ENCODE peak calls at places on chromosomes 4 and X, in four cellular contexts. X is activated CD4-positive, alpha-beta memory T cell treated with anti-CD3 and anti-CD28 coated beads, Interleukin-2, amount 10 ng/mL, durations not matched to agents 7 days and 5 days; K is esophagus squamous epithelium; F is NCI-H2029. R is an unnamed sample.

GRCh38 chrX:20112022-20112421 is 4.7 kb downstream of the MAP7D2 start:
- DNase-seq in X (no peak), K (no peak), F (no peak), R (no peak)

GRCh38 chr4:77734928-77735327 is 84.2 kb downstream of the CNOT6L start:
- DNase-seq in X (peak), K (no peak), F (no peak), R (peak)

GRCh38 chrX:144327515-144327914 is 443.6 kb downstream of the UBE2NL start:
- DNase-seq in X (no peak), K (no peak), F (no peak), R (no peak)

GRCh38 chr4:3220586-3221494 is 28.1 kb upstream of the MSANTD1 start:
- DNase-seq in X (no peak), K (no peak), F (no peak), R (no peak)

GRCh38 chrX:154039577-154039976 is 19.9 kb upstream of the IRAK1 start:
- DNase-seq in X (no peak), K (no peak), F (no peak), R (no peak)

GRCh38 chr4:185390941-185391340 is 4.8 kb downstream of the LRP2BP start:
- DNase-seq in X (no peak), K (no peak), F (no peak), R (no peak)

GRCh38 chrX:104113237-104113965 is 1.1 kb downstream of the ZCCHC18 start:
- DNase-seq in X (peak), K (no peak), F (peak), R (peak)

GRCh38 chr4:77177196-77177595 is 20.2 kb downstream of the CCNG2 start:
- DNase-seq in X (no peak), K (no peak), F (no peak), R (no peak)

GRCh38 chr4:101039367-101039766 is 308.0 kb downstream of the PPP3CA start:
- DNase-seq in X (peak), K (no peak), F (no peak), R (no peak)

GRCh38 chrX:112714357-112714918 is 34.7 kb upstream of the LHFPL1 start:
- DNase-seq in X (no peak), K (no peak), F (no peak), R (no peak)

GRCh38 chr4:15778191-15778741 is at the start of gene CD38:
- DNase-seq in X (peak), K (no peak), F (no peak), R (peak)

GRCh38 chr4:146132445-146132844 is 43.1 kb upstream of the LSM6 start:
- DNase-seq in X (peak), K (no peak), F (no peak), R (no peak)

GRCh38 chrX:10133980-10134676 is 22.6 kb upstream of the CLCN4 start:
- DNase-seq in X (no peak), K (no peak), F (no peak), R (no peak)

GRCh38 chrX:33178690-33179089 is 32.7 kb downstream of the DMD start:
- DNase-seq in X (no peak), K (no peak), F (no peak), R (no peak)

GRCh38 chrX:9681422-9681821 is 84.2 kb downstream of the GPR143 start:
- DNase-seq in X (no peak), K (no peak), F (no peak), R (no peak)

GRCh38 chr4:186723207-186724047 is at the start of gene FAT1:
- DNase-seq in X (no peak), K (no peak), F (peak), R (no peak)

GRCh38 chr4:161393614-161394013 is 770.2 kb downstream of the FSTL5 start:
- DNase-seq in X (no peak), K (no peak), F (no peak), R (no peak)

GRCh38 chrX:49308604-49309269 is 5.3 kb downstream of the GAGE10 start:
- DNase-seq in X (no peak), K (no peak), F (no peak), R (peak)

R was measured in DND-41.